ENCODE peak calls at places on chromosome 21, in five cellular contexts. One of them, this sample, is unnamed. For H3K36me3, the result is how much of the 10 kb centered on the place peaks cover.

GRCh38 chr21:27275294-27275927 is 308.5 kb upstream of the ADAMTS5 start:
- DNase-seq in PC-9: no peak
- DNase-seq in lower lobe of right lung: no peak
- DNase-seq in psoas muscle: no peak
- DNase-seq in upper lobe of right lung: no peak
- DNase-seq in this sample: no peak

GRCh38 chr21:27636671-27637070 is 669.8 kb upstream of the ADAMTS5 start:
- DNase-seq in PC-9: no peak
- DNase-seq in psoas muscle: peak
- DNase-seq in upper lobe of right lung: no peak
- DNase-seq in lower lobe of right lung: no peak
- DNase-seq in this sample: no peak

GRCh38 chr21:38277501-38278111 is 20.8 kb downstream of the KCNJ15 start:
- DNase-seq in lower lobe of right lung: no peak
- DNase-seq in PC-9: no peak
- DNase-seq in psoas muscle: peak
- DNase-seq in upper lobe of right lung: no peak
- DNase-seq in this sample: no peak

GRCh38 chr21:17577701-17578100 is 35.0 kb downstream of the BTG3 start:
- DNase-seq in PC-9: no peak
- DNase-seq in upper lobe of right lung: no peak
- DNase-seq in lower lobe of right lung: no peak
- DNase-seq in psoas muscle: no peak
- DNase-seq in this sample: no peak

GRCh38 chr21:39927304-39927886 is 60.2 kb downstream of the PCP4 start:
- DNase-seq in psoas muscle: no peak
- DNase-seq in PC-9: no peak
- DNase-seq in lower lobe of right lung: no peak
- DNase-seq in upper lobe of right lung: no peak
- DNase-seq in this sample: no peak

GRCh38 chr21:23016617-23017016 is 2018.4 kb downstream of the NCAM2 start:
- DNase-seq in lower lobe of right lung: no peak
- DNase-seq in upper lobe of right lung: no peak
- DNase-seq in PC-9: peak
- DNase-seq in psoas muscle: no peak
- DNase-seq in this sample: no peak

GRCh38 chr21:37461494-37461893 is 94.9 kb downstream of the DYRK1A start:
- DNase-seq in lower lobe of right lung: no peak
- DNase-seq in PC-9: no peak
- DNase-seq in upper lobe of right lung: no peak
- DNase-seq in psoas muscle: no peak
- DNase-seq in this sample: no peak

GRCh38 chr21:43884012-43884860 is 19.2 kb downstream of the AGPAT3 start:
- DNase-seq in PC-9: peak
- DNase-seq in upper lobe of right lung: peak
- DNase-seq in lower lobe of right lung: no peak
- DNase-seq in psoas muscle: no peak
- DNase-seq in this sample: no peak

GRCh38 chr21:37937668-37938067 is 21.4 kb upstream of the KCNJ6 start:
- DNase-seq in upper lobe of right lung: no peak
- DNase-seq in lower lobe of right lung: no peak
- DNase-seq in PC-9: no peak
- DNase-seq in psoas muscle: no peak
- DNase-seq in this sample: no peak

GRCh38 chr21:31556662-31557061 is 102.8 kb upstream of the SOD1 start:
- DNase-seq in psoas muscle: no peak
- DNase-seq in PC-9: no peak
- DNase-seq in upper lobe of right lung: no peak
- DNase-seq in lower lobe of right lung: no peak
- DNase-seq in this sample: no peak

GRCh38 chr21:26965567-26966359 is 1.1 kb downstream of the ADAMTS5 start:
- DNase-seq in upper lobe of right lung: peak
- DNase-seq in psoas muscle: peak
- DNase-seq in PC-9: no peak
- DNase-seq in lower lobe of right lung: peak
- DNase-seq in this sample: peak

GRCh38 chr21:43881283-43881682 is 16.3 kb downstream of the AGPAT3 start:
- DNase-seq in lower lobe of right lung: no peak
- DNase-seq in psoas muscle: no peak
- DNase-seq in PC-9: no peak
- DNase-seq in upper lobe of right lung: peak
- DNase-seq in this sample: no peak

GRCh38 chr21:42868196-42868595 is 11.1 kb downstream of the WDR4 start:
- DNase-seq in PC-9: no peak
- DNase-seq in psoas muscle: no peak
- DNase-seq in lower lobe of right lung: no peak
- DNase-seq in upper lobe of right lung: no peak
- DNase-seq in this sample: no peak

GRCh38 chr21:43331962-43332458 is 94.9 kb downstream of the SIK1 start:
- DNase-seq in lower lobe of right lung: peak
- DNase-seq in psoas muscle: peak
- DNase-seq in PC-9: peak
- DNase-seq in upper lobe of right lung: no peak
- DNase-seq in this sample: no peak

GRCh38 chr21:37700641-37701202 is 215.5 kb downstream of the KCNJ6 start:
- DNase-seq in psoas muscle: no peak
- DNase-seq in upper lobe of right lung: no peak
- DNase-seq in lower lobe of right lung: no peak
- DNase-seq in PC-9: peak
- DNase-seq in this sample: peak

GRCh38 chr21:37412603-37413360 is 46.2 kb downstream of the DYRK1A start:
- DNase-seq in upper lobe of right lung: no peak
- DNase-seq in psoas muscle: no peak
- DNase-seq in lower lobe of right lung: no peak
- DNase-seq in PC-9: no peak
- DNase-seq in this sample: no peak

GRCh38 chr21:27346041-27346448 is 379.2 kb upstream of the ADAMTS5 start:
- DNase-seq in psoas muscle: no peak
- DNase-seq in PC-9: no peak
- DNase-seq in lower lobe of right lung: no peak
- DNase-seq in upper lobe of right lung: no peak
- DNase-seq in this sample: no peak

GRCh38 chr21:14773777-14774345 is 227.7 kb upstream of the SAMSN1 start:
- DNase-seq in lower lobe of right lung: peak
- DNase-seq in upper lobe of right lung: no peak
- DNase-seq in PC-9: peak
- DNase-seq in psoas muscle: peak
- DNase-seq in this sample: no peak

GRCh38 chr21:38267991-38268858 is 11.4 kb downstream of the KCNJ15 start:
- DNase-seq in psoas muscle: no peak
- DNase-seq in PC-9: no peak
- DNase-seq in lower lobe of right lung: no peak
- DNase-seq in upper lobe of right lung: no peak
- DNase-seq in this sample: no peak

GRCh38 chr21:43312751-43313169 is 114.2 kb downstream of the SIK1 start:
- DNase-seq in lower lobe of right lung: no peak
- DNase-seq in PC-9: no peak
- DNase-seq in psoas muscle: peak
- DNase-seq in upper lobe of right lung: no peak
- DNase-seq in this sample: no peak

GRCh38 chr21:33844104-33844889 is 71.3 kb downstream of the ATP5PO start:
- DNase-seq in psoas muscle: no peak
- DNase-seq in lower lobe of right lung: no peak
- DNase-seq in upper lobe of right lung: no peak
- DNase-seq in PC-9: no peak
- DNase-seq in this sample: no peak

GRCh38 chr21:19781881-19782652 is 1216.1 kb upstream of the NCAM2 start:
- DNase-seq in upper lobe of right lung: no peak
- DNase-seq in lower lobe of right lung: no peak
- DNase-seq in psoas muscle: no peak
- DNase-seq in PC-9: no peak
- DNase-seq in this sample: no peak

GRCh38 chr21:8988696-8989095 is 1532.7 kb upstream of the TPTE start:
- DNase-seq in PC-9: no peak
- DNase-seq in upper lobe of right lung: no peak
- DNase-seq in psoas muscle: no peak
- DNase-seq in lower lobe of right lung: no peak
- DNase-seq in this sample: no peak

DNA sequence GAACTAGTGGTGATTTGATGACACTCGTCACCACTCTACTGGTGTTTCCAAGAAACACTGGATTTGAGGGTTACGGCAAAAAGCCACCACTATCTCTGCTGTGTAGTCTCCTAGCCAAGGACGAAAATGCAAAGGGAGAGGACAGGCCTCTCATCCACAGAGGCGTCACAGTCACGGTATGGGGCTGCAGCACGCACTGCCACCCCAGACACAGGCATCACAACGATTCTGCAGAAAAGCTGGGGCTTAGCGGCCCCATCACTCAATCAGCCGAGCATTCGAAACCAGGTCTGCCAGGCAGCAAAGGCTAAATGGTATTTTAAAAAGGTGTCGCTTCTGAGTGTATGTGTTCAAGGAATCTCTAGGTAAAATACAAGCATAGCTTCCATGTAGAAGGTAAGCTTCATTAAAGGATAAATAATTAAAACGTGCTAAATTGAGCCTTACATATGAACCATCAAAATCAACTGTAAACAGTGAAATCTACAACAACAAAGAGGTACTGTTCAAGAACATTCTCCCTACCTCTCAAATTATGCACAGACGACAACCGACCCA is 1.4 kb downstream of the RIPK4 start:
- DNase-seq in upper lobe of right lung: no peak
- DNase-seq in PC-9: no peak
- DNase-seq in psoas muscle: no peak
- DNase-seq in lower lobe of right lung: no peak
- DNase-seq in this sample: peak
- H3K27ac ChIP-seq in upper lobe of right lung: peak
- H3K27ac ChIP-seq in PC-9: peak
- H3K27ac ChIP-seq in psoas muscle: no peak
- H3K27ac ChIP-seq in lower lobe of right lung: peak
- H3K27ac ChIP-seq in this sample: no peak

GRCh38 chr21:45528981-45529784 is 13.1 kb downstream of the SLC19A1 start:
- DNase-seq in psoas muscle: peak
- DNase-seq in PC-9: no peak
- DNase-seq in upper lobe of right lung: peak
- DNase-seq in lower lobe of right lung: peak
- DNase-seq in this sample: peak
- H3K36me3 ChIP-seq in psoas muscle: under half
- H3K36me3 ChIP-seq in PC-9: under half
- H3K36me3 ChIP-seq in upper lobe of right lung: under half
- H3K36me3 ChIP-seq in lower lobe of right lung: under half
- H3K36me3 ChIP-seq in this sample: under half

GRCh38 chr21:35243171-35243570 is 194.1 kb upstream of the RUNX1 start:
- DNase-seq in upper lobe of right lung: no peak
- DNase-seq in lower lobe of right lung: no peak
- DNase-seq in PC-9: no peak
- DNase-seq in psoas muscle: no peak
- DNase-seq in this sample: no peak

GRCh38 chr21:35239811-35240219 is 190.7 kb upstream of the RUNX1 start:
- DNase-seq in psoas muscle: peak
- DNase-seq in PC-9: no peak
- DNase-seq in upper lobe of right lung: no peak
- DNase-seq in lower lobe of right lung: no peak
- DNase-seq in this sample: no peak

GRCh38 chr21:35249636-35250035 is 200.5 kb upstream of the RUNX1 start:
- DNase-seq in lower lobe of right lung: no peak
- DNase-seq in upper lobe of right lung: no peak
- DNase-seq in PC-9: peak
- DNase-seq in psoas muscle: no peak
- DNase-seq in this sample: no peak

GRCh38 chr21:35244514-35244913 is 195.4 kb upstream of the RUNX1 start:
- DNase-seq in PC-9: no peak
- DNase-seq in lower lobe of right lung: no peak
- DNase-seq in upper lobe of right lung: no peak
- DNase-seq in psoas muscle: no peak
- DNase-seq in this sample: no peak
- H3K27ac ChIP-seq in PC-9: no peak
- H3K27ac ChIP-seq in lower lobe of right lung: no peak
- H3K27ac ChIP-seq in upper lobe of right lung: no peak
- H3K27ac ChIP-seq in psoas muscle: no peak
- H3K27ac ChIP-seq in this sample: no peak

DNA sequence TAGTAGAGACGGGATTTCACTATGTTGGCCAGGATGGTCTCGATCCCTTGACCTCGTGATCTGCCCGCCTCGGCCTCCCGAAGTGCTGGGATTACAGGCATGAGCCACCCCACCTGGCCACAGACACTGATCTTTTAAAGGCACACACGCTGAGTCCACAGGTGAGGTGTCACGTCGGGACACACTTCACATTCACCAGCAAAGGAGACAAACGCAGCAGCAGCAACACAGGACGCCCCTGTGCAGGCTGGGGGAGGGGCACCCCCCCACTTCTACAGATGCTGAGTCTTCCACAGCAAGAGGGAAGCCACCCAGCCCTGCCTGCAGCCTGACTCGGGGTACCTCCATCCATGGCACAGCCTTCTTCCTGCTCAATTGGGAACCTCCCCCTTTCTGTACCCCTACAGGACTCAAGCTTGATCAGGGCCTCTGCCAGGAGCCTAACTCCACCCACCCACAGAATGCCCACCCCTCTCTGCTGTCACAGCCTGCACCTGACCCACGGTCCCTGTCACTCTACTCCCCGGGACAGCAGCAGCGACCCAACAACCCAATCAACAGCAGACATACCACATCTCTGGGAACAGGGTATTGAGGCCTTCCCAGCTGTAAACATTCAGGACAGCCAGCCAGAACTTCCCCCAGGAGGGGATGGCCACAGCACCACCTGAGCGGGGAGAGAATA is 9.5 kb downstream of the LSS start:
- DNase-seq in upper lobe of right lung: no peak
- DNase-seq in psoas muscle: no peak
- DNase-seq in lower lobe of right lung: no peak
- DNase-seq in PC-9: no peak
- DNase-seq in this sample: peak
- H3K36me3 ChIP-seq in upper lobe of right lung: half or more
- H3K36me3 ChIP-seq in psoas muscle: under half
- H3K36me3 ChIP-seq in lower lobe of right lung: half or more
- H3K36me3 ChIP-seq in PC-9: under half
- H3K36me3 ChIP-seq in this sample: under half

This sample was measured in aorta.